ENCODE peak calls at places on chromosomes 5 and 9, in nine cellular contexts. R is NT2/D1; J is brain microvascular endothelial cell; I is mucosa of gallbladder; L is hypothalamus; D is activated CD4-positive, alpha-beta T cell treated with anti-CD3 and anti-CD28 coated beads, Interleukin-2, amount 50 U/mL, for 48 hours; S is choroid plexus epithelial cell; Q is heart right ventricle; A is stimulated activated naive CD4-positive, alpha-beta T cell. Y is an unnamed sample.

GRCh38 chr9:20658677-20659473 is 25.2 kb upstream of the FOCAD start:
- DNase-seq in L (no peak), I (no peak), Q (no peak), J (no peak), A (no peak), D (peak; percentile 16), S (peak; percentile 13), R (no peak), Y (no peak)

GRCh38 chr5:168356592-168356991 is 65.1 kb downstream of the WWC1 start:
- DNase-seq in J (no peak), S (no peak), I (no peak), L (no peak), R (no peak), A (no peak), D (no peak), Q (no peak), Y (no peak)

GRCh38 chr9:96612105-96612965 is 7.3 kb downstream of the CDC14B start:
- DNase-seq in J (peak; percentile 92), Q (peak; percentile 39), R (no peak), S (peak; percentile 89), I (peak; percentile 70), L (peak; percentile 86), D (no peak), A (no peak), Y (no peak)

GRCh38 chr5:124661317-124662141 is 84.9 kb downstream of the ZNF608 start:
- DNase-seq in S (peak; percentile 88), I (peak; percentile 72), Q (no peak), L (no peak), A (no peak), R (peak; percentile 72), D (no peak), J (peak; percentile 55), Y (peak; percentile 71)

GRCh38 chr9:35690447-35691324 is 961 bp upstream of the TPM2 start:
- DNase-seq in A (peak; percentile 18), D (peak; percentile 52), J (peak; percentile 79), I (peak; percentile 76), Q (peak; percentile 90), R (peak; percentile 27), S (peak; percentile 70), L (peak; percentile 37), Y (no peak)

GRCh38 chr9:4108708-4109444 is 191.0 kb downstream of the GLIS3 start:
- DNase-seq in Q (no peak), J (no peak), S (no peak), L (no peak), A (no peak), D (no peak), R (no peak), I (no peak), Y (no peak)

GRCh38 chr5:59729820-59730219 is 163.7 kb downstream of the PDE4D start:
- DNase-seq in I (no peak), J (no peak), S (no peak), A (no peak), L (no peak), R (no peak), Q (no peak), D (no peak), Y (no peak)

GRCh38 chr5:116573279-116573616 is 1.4 kb downstream of the SEMA6A start:
- DNase-seq in D (peak; percentile 14), L (no peak), A (no peak), J (no peak), S (peak; percentile 11), R (no peak), Q (no peak), I (no peak), Y (no peak)

GRCh38 chr9:137900584-137901310 is 23.2 kb downstream of the CACNA1B start:
- DNase-seq in J (no peak), I (no peak), L (no peak), R (no peak), A (no peak), D (no peak), Q (no peak), S (no peak), Y (no peak)

GRCh38 chr9:70534471-70534870 is 120.0 kb upstream of the KLF9 start:
- DNase-seq in Q (no peak), J (no peak), I (no peak), L (no peak), A (no peak), S (peak; percentile 37), D (no peak), R (no peak), Y (no peak)

GRCh38 chr9:2849943-2850342 is 6.0 kb upstream of the PUM3 start:
- DNase-seq in D (no peak), L (no peak), I (no peak), Q (no peak), J (no peak), R (no peak), S (no peak), A (no peak), Y (no peak)

GRCh38 chr9:132923346-132923902 is 21.0 kb downstream of the TSC1 start:
- DNase-seq in I (no peak), S (no peak), Q (no peak), A (no peak), R (no peak), J (no peak), D (no peak), L (no peak), Y (no peak)

GRCh38 chr5:163503106-163504090 is 2.0 kb upstream of the MAT2B start:
- DNase-seq in L (peak; percentile 25), R (peak; percentile 72), S (peak; percentile 82), I (peak; percentile 62), A (no peak), J (peak; percentile 52), D (peak; percentile 55), Q (peak; percentile 57), Y (no peak)

GRCh38 chr5:65076251-65076869 is 307.6 kb downstream of the CWC27 start:
- DNase-seq in D (peak; percentile 66), L (no peak), R (no peak), S (peak; percentile 74), A (peak; percentile 17), Q (peak; percentile 73), I (peak; percentile 51), J (peak; percentile 48), Y (no peak)

GRCh38 chr5:10301842-10302610 is 5.7 kb downstream of the CMBL start:
- DNase-seq in J (no peak), S (no peak), L (peak; percentile 27), A (no peak), R (no peak), D (no peak), Q (peak; percentile 85), I (peak; percentile 94), Y (no peak)

GRCh38 chr9:86043999-86044398 is 55.4 kb downstream of the GOLM1 start:
- DNase-seq in S (no peak), A (no peak), R (no peak), D (no peak), I (no peak), J (no peak), Q (no peak), L (no peak), Y (no peak)

GRCh38 chr5:62720036-62720441 is 141.4 kb downstream of the LRRC70 start:
- DNase-seq in Q (no peak), I (peak; percentile 31), R (no peak), L (no peak), A (no peak), J (no peak), S (peak; percentile 21), D (no peak), Y (no peak)

GRCh38 chr9:131402738-131403492 is 9.0 kb downstream of the PRRC2B start:
- DNase-seq in A (no peak), R (no peak), L (peak; percentile 88), Q (peak; percentile 90), D (no peak), S (peak; percentile 88), J (peak; percentile 83), I (peak; percentile 83), Y (no peak)

GRCh38 chr9:36166150-36166927 is 2.8 kb upstream of the CCIN start:
- DNase-seq in I (peak; percentile 77), R (peak; percentile 48), Q (peak; percentile 79), A (peak; percentile 59), S (peak; percentile 83), L (peak; percentile 71), D (peak; percentile 88), J (peak; percentile 76), Y (peak; percentile 51)

GRCh38 chr5:65874241-65874640 is 52.1 kb upstream of the ERBIN start:
- DNase-seq in L (no peak), J (peak; percentile 11), D (no peak), A (no peak), S (peak; percentile 55), I (no peak), Q (no peak), R (no peak), Y (no peak)

GRCh38 chr5:74630387-74631087 is 10.0 kb downstream of the ENC1 start:
- DNase-seq in D (no peak), R (no peak), I (no peak), Q (no peak), J (peak; percentile 92), S (peak; percentile 93), L (no peak), A (no peak), Y (no peak)

GRCh38 chr5:122192883-122193496 is 63.6 kb downstream of the ZNF474 start:
- DNase-seq in S (peak; percentile 87), Q (peak; percentile 51), I (peak; percentile 41), R (peak; percentile 50), A (no peak), D (no peak), L (no peak), J (peak; percentile 82), Y (peak; percentile 42)

GRCh38 chr5:160105686-160106085 is 13.6 kb downstream of the PWWP2A start:
- DNase-seq in I (no peak), L (no peak), Q (no peak), D (no peak), A (no peak), R (no peak), J (no peak), S (peak; percentile 43), Y (no peak)

GRCh38 chr5:123875444-123876264 is 363.7 kb downstream of the CSNK1G3 start:
- DNase-seq in A (no peak), S (no peak), D (no peak), Q (peak; percentile 24), R (peak; percentile 75), I (peak; percentile 30), L (peak; percentile 57), J (no peak), Y (peak; percentile 36)

GRCh38 chr9:1978941-1979340 is 36.2 kb upstream of the SMARCA2 start:
- DNase-seq in A (no peak), Q (no peak), J (no peak), R (no peak), D (no peak), I (peak; percentile 18), S (peak; percentile 2), L (no peak), Y (no peak)

GRCh38 chr5:120108586-120109254 is 355.4 kb upstream of the PRR16 start:
- DNase-seq in Q (no peak), R (no peak), A (no peak), D (no peak), I (no peak), S (peak; percentile 43), L (no peak), J (no peak), Y (no peak)

GRCh38 chr5:57209316-57210040 is 35.6 kb downstream of the GPBP1 start:
- DNase-seq in D (no peak), R (no peak), L (no peak), Q (no peak), S (peak; percentile 43), I (no peak), J (no peak), A (no peak), Y (no peak)

GRCh38 chr5:26763151-26763550 is 275.2 kb downstream of the CDH9 start:
- DNase-seq in S (peak; percentile 18), J (no peak), R (no peak), D (no peak), I (no peak), A (no peak), L (no peak), Q (no peak), Y (no peak)

GRCh38 chr5:31021181-31021624 is 172.3 kb upstream of the CDH6 start:
- DNase-seq in A (no peak), J (peak; percentile 80), S (peak; percentile 50), D (no peak), Q (no peak), I (peak; percentile 39), L (no peak), R (no peak), Y (no peak)

GRCh38 chr9:113776194-113776593 is 99.9 kb upstream of the ZNF618 start:
- DNase-seq in Q (no peak), J (no peak), R (no peak), I (no peak), L (no peak), D (no peak), S (no peak), A (no peak), Y (no peak)

GRCh38 chr5:54821445-54822330 is 163.7 kb downstream of the ESM1 start:
- DNase-seq in L (no peak), D (no peak), R (no peak), I (no peak), A (no peak), J (no peak), S (no peak), Q (no peak), Y (no peak)

Y was measured in NCI-H1048.